ENCODE peak calls at places on chromosomes 6 and 20, in five cellular contexts. L is neuronal stem cell, Q is neural progenitor cell, T is K562, P is fibroblast of lung. S is an unnamed sample.

GRCh38 chr6:37127961-37128862 is 41.7 kb upstream of the PIM1 start:
- DNase-seq in Q (no peak), L (no peak), T (peak; percentile 80), P (peak; percentile 77), S (no peak)

GRCh38 chr20:5393218-5393870 is 76.6 kb upstream of the PROKR2 start:
- DNase-seq in Q (peak; percentile 68), T (no peak), P (no peak), L (peak; percentile 51), S (no peak)

GRCh38 chr6:121403981-121404380 is 31.5 kb upstream of the GJA1 start:
- DNase-seq in T (no peak), L (no peak), P (no peak), Q (no peak), S (no peak)

GRCh38 chr20:36562724-36563123 is 10.7 kb upstream of the TGIF2 start:
- DNase-seq in Q (peak; percentile 45), L (no peak), T (no peak), P (no peak), S (no peak)

GRCh38 chr6:156650896-156651295 is 126.3 kb upstream of the ARID1B start:
- DNase-seq in T (no peak), L (no peak), P (no peak), Q (no peak), S (no peak)

GRCh38 chr6:117195728-117196127 is 69.6 kb upstream of the VGLL2 start:
- DNase-seq in Q (no peak), L (no peak), P (no peak), T (no peak), S (no peak)

GRCh38 chr6:161543910-161544309 is 270.0 kb upstream of the AGPAT4 start:
- DNase-seq in L (no peak), T (no peak), Q (no peak), P (no peak), S (no peak)

GRCh38 chr6:18997375-18997826 is 610.3 kb downstream of the RNF144B start:
- DNase-seq in T (peak; percentile 6), P (peak; percentile 58), Q (peak; percentile 76), L (peak; percentile 43), S (peak; percentile 14)

GRCh38 chr6:152295346-152295745 is 341.8 kb downstream of the SYNE1 start:
- DNase-seq in T (no peak), L (no peak), Q (no peak), P (peak; percentile 98), S (no peak)

GRCh38 chr20:3698511-3699436 is 13.6 kb downstream of the SIGLEC1 start:
- DNase-seq in T (no peak), Q (no peak), P (no peak), L (no peak), S (no peak)

GRCh38 chr6:138088307-138088744 is 18.9 kb downstream of the PERP start:
- DNase-seq in T (no peak), Q (no peak), P (peak; percentile 90), L (no peak), S (no peak)

GRCh38 chr6:74606488-74607135 is 599.2 kb downstream of the COL12A1 start:
- DNase-seq in Q (no peak), P (peak; percentile 97), L (no peak), T (no peak), S (no peak)

GRCh38 chr20:36482044-36482473 is 59.3 kb upstream of the MYL9 start:
- DNase-seq in T (no peak), L (no peak), Q (no peak), P (no peak), S (no peak)

GRCh38 chr6:27592481-27593199 is 119.7 kb upstream of the ZNF184 start:
- DNase-seq in Q (peak; percentile 76), P (peak; percentile 89), T (peak; percentile 94), L (peak; percentile 72), S (peak; percentile 59)
- H3K4me3 ChIP-seq in Q (peak overlapping the region; percentile 74), P (peak overlapping the region; percentile 2), T (peak overlapping the region; percentile 48), L (peak overlapping the region; percentile 86), S (peak overlapping the region; percentile 96)

DNA sequence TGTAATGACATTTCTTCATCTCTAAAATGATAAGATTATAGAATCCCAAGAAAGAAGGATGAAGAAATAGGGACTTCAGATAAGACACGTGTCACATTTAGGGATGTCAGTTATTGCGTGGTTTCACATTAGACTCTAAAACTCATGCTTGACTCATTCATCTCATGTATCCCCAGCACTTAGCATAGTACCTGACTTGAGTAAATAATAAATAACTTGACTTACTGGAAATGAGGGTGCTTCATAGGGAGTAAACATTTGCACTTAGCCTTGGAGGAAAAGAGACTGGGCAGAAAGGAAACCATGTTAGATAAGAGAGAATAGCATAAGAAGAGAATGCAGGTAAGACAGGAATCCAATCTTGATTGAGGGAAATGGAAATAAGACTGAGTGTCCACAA is 37.3 kb downstream of the VTA1 start:
- DNase-seq in L (no peak), Q (no peak), P (no peak), T (no peak), S (no peak)
- H3K27ac ChIP-seq in L (no peak overlapping the region), Q (no peak overlapping the region), P (no peak overlapping the region), T (no peak overlapping the region), S (no peak overlapping the region)

GRCh38 chr20:61802721-61803311 is 262.9 kb downstream of the TAF4 start:
- DNase-seq in T (no peak), P (no peak), Q (peak; percentile 36), L (no peak), S (no peak)

GRCh38 chr20:61803416-61803902 is 262.2 kb downstream of the TAF4 start:
- DNase-seq in T (no peak), Q (peak; percentile 48), L (no peak), P (no peak), S (no peak)

GRCh38 chr20:61805365-61805764 is 260.3 kb downstream of the TAF4 start:
- DNase-seq in T (no peak), P (no peak), Q (no peak), L (no peak), S (no peak)

GRCh38 chr20:61804896-61805295 is 260.8 kb downstream of the TAF4 start:
- DNase-seq in L (no peak), Q (no peak), T (no peak), P (peak; percentile 11), S (no peak)

DNA sequence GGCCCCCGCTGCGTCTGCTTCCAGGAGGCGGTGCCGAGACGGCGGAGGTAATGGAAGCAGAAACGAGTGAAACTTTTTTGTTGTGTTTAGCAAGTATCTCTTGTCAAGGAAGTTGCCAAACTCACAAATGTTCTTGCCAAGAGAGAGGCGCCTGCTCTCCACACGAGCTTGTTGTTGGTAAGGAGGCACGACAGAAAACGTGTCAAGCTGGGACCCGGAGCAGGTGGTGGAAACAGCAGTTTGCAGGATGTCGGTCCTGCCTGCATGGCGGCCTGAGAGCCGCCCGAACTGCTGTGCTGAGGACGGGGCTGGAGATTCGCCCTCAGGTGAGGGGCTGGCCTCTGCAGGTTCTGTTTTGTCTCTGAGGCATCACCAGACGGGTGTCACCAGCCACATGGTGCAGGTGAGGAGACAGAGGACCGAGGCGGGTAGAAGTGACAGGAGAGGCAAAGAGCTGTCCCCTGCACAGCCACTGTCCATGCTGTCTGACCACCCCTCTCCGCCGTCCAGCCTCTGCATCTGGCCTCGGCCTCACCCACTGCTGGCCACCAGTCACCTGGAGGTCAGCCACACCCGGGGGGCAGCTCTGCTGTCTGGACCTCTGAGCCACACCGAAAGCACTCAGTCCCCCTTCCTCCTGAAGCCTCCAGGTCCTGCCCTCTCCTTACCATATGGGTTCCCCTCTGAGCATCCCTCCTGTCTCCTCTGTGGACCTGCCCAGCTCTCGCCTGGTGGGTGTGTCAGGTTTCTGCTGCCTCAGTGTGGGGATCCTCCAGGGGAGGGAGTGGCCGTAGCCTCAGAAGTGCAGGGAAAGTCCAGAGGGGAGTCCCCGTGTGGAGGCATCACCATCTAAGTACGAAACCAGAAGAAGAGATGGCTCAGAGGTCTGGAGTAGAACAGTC is 261.5 kb downstream of the TAF4 start:
- DNase-seq in T (no peak), L (no peak), Q (peak; percentile 29), P (peak; percentile 23), S (no peak)
- H3K9ac ChIP-seq in T (no peak overlapping the region), L (no peak overlapping the region), Q (no peak overlapping the region), P (no peak overlapping the region), S (no peak overlapping the region)

GRCh38 chr6:104952911-104953409 is 3.9 kb upstream of the LIN28B start:
- DNase-seq in Q (peak; percentile 85), L (peak; percentile 58), P (no peak), T (peak; percentile 77), S (no peak)
- H3K4me3 ChIP-seq in Q (peak overlapping the region; percentile 65), L (peak overlapping the region; percentile 69), P (no peak overlapping the region), T (peak overlapping the region; percentile 45), S (no peak overlapping the region)

GRCh38 chr6:131910956-131911355 is 40.2 kb downstream of the CCN2 start:
- DNase-seq in L (no peak), T (no peak), P (no peak), Q (no peak), S (no peak)
- H3K27ac ChIP-seq in L (no peak overlapping the region), T (no peak overlapping the region), P (no peak overlapping the region), Q (no peak overlapping the region), S (no peak overlapping the region)

DNA sequence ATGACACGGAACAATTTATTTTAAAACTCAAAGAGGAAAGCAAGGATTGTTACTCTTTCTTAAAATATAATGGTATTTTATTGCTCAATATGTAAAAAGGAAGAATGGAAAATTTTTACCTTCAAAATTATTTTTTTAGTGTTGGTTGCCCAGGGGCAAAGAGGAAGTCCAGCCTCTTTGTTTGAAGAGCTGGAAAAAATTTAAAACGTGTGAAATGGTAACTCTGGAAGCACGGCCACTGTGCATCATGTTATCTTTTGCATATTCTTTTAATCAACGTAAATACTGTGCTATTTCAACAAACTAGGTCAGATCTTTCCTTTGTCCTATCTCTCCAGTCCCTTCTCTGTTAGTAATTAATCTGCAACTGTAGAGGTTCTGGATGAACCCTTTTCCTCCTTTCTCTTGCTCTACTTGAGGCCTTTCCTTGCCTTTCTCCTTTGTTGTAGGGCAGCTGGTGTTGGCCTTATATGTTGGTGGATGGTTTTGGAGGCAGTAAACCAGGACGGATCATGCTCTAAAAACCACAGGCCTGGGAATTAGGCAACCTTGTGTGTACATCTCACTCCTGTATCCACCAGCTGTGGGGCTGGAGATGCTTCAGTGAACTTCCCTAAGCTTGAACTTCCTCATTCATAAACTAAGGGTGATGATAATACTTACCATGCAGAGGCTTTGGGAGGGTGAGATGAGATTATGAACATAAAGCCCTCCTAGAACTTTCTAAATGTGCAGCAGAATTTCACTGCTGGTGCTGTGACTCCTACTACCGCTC is 143.3 kb downstream of the PRL start:
- DNase-seq in Q (no peak), T (no peak), P (no peak), L (no peak), S (no peak)
- H3K9ac ChIP-seq in Q (no peak overlapping the region), T (no peak overlapping the region), P (no peak overlapping the region), L (no peak overlapping the region), S (no peak overlapping the region)